ENCODE peak calls at places on chromosomes 2 and 18, in five cellular contexts. One of them, this sample, is unnamed.

GRCh38 chr18:76256897-76257500 is 238.0 kb downstream of the ZNF516 start:
- DNase-seq in body of pancreas: peak
- DNase-seq in neural progenitor cell: peak
- DNase-seq in GM23338: peak
- DNase-seq in fibroblast of the aortic adventitia: peak
- DNase-seq in this sample: peak

GRCh38 chr2:161416633-161417427 is 733 bp downstream of the TBR1 start:
- DNase-seq in neural progenitor cell: peak
- DNase-seq in fibroblast of the aortic adventitia: no peak
- DNase-seq in GM23338: peak
- DNase-seq in body of pancreas: no peak
- DNase-seq in this sample: no peak

GRCh38 chr2:69436594-69436936 is 670 bp downstream of the NFU1 start:
- DNase-seq in fibroblast of the aortic adventitia: peak
- DNase-seq in neural progenitor cell: no peak
- DNase-seq in body of pancreas: no peak
- DNase-seq in GM23338: peak
- DNase-seq in this sample: no peak

GRCh38 chr2:128624956-128625355 is 306.3 kb upstream of the HS6ST1 start:
- DNase-seq in neural progenitor cell: no peak
- DNase-seq in fibroblast of the aortic adventitia: no peak
- DNase-seq in body of pancreas: no peak
- DNase-seq in GM23338: no peak
- DNase-seq in this sample: no peak

GRCh38 chr2:88206665-88207347 is 36.7 kb downstream of the THNSL2 start:
- DNase-seq in GM23338: no peak
- DNase-seq in body of pancreas: no peak
- DNase-seq in neural progenitor cell: no peak
- DNase-seq in fibroblast of the aortic adventitia: no peak
- DNase-seq in this sample: no peak

GRCh38 chr18:2958819-2959298 is 54.1 kb downstream of the LPIN2 start:
- DNase-seq in fibroblast of the aortic adventitia: peak
- DNase-seq in body of pancreas: no peak
- DNase-seq in neural progenitor cell: no peak
- DNase-seq in GM23338: no peak
- DNase-seq in this sample: no peak

GRCh38 chr2:5915926-5916325 is 223.7 kb downstream of the SOX11 start:
- DNase-seq in GM23338: peak
- DNase-seq in body of pancreas: peak
- DNase-seq in fibroblast of the aortic adventitia: no peak
- DNase-seq in neural progenitor cell: peak
- DNase-seq in this sample: no peak

GRCh38 chr18:3916082-3916481 is 466.1 kb downstream of the TGIF1 start:
- DNase-seq in body of pancreas: no peak
- DNase-seq in fibroblast of the aortic adventitia: no peak
- DNase-seq in neural progenitor cell: no peak
- DNase-seq in GM23338: no peak
- DNase-seq in this sample: no peak

GRCh38 chr2:219123356-219124143 is 37.1 kb downstream of the NHEJ1 start:
- DNase-seq in GM23338: no peak
- DNase-seq in body of pancreas: no peak
- DNase-seq in fibroblast of the aortic adventitia: no peak
- DNase-seq in neural progenitor cell: no peak
- DNase-seq in this sample: no peak

GRCh38 chr2:50491541-50492114 is 540.3 kb downstream of the NRXN1 start:
- DNase-seq in fibroblast of the aortic adventitia: peak
- DNase-seq in body of pancreas: peak
- DNase-seq in neural progenitor cell: peak
- DNase-seq in GM23338: peak
- DNase-seq in this sample: peak

GRCh38 chr2:95287806-95288205 is 9.3 kb upstream of the KCNIP3 start:
- DNase-seq in GM23338: no peak
- DNase-seq in neural progenitor cell: no peak
- DNase-seq in body of pancreas: no peak
- DNase-seq in fibroblast of the aortic adventitia: no peak
- DNase-seq in this sample: no peak

GRCh38 chr2:98800330-98801064 is 69.6 kb upstream of the MGAT4A start:
- DNase-seq in body of pancreas: peak
- DNase-seq in neural progenitor cell: no peak
- DNase-seq in GM23338: no peak
- DNase-seq in fibroblast of the aortic adventitia: no peak
- DNase-seq in this sample: no peak
- TF ChIP-seq CTCF in body of pancreas: no peak
- TF ChIP-seq CTCF in neural progenitor cell: no peak
- TF ChIP-seq CTCF in GM23338: no peak
- TF ChIP-seq CTCF in fibroblast of the aortic adventitia: no peak
- TF ChIP-seq CTCF in this sample: no peak

GRCh38 chr2:42809876-42810125 is 17.4 kb upstream of the HAAO start:
- DNase-seq in fibroblast of the aortic adventitia: peak
- DNase-seq in body of pancreas: peak
- DNase-seq in GM23338: peak
- DNase-seq in neural progenitor cell: peak
- DNase-seq in this sample: peak
- TF ChIP-seq CTCF in fibroblast of the aortic adventitia: no peak
- TF ChIP-seq CTCF in body of pancreas: no peak
- TF ChIP-seq CTCF in GM23338: no peak
- TF ChIP-seq CTCF in neural progenitor cell: peak
- TF ChIP-seq CTCF in this sample: peak

GRCh38 chr2:46326231-46326980 is 29.2 kb downstream of the EPAS1 start:
- DNase-seq in neural progenitor cell: no peak
- DNase-seq in GM23338: no peak
- DNase-seq in fibroblast of the aortic adventitia: peak
- DNase-seq in body of pancreas: peak
- DNase-seq in this sample: no peak

GRCh38 chr2:46329340-46329739 is 32.1 kb downstream of the EPAS1 start:
- DNase-seq in GM23338: no peak
- DNase-seq in neural progenitor cell: no peak
- DNase-seq in body of pancreas: no peak
- DNase-seq in fibroblast of the aortic adventitia: no peak
- DNase-seq in this sample: no peak

GRCh38 chr2:46325178-46325928 is 28.1 kb downstream of the EPAS1 start:
- DNase-seq in body of pancreas: no peak
- DNase-seq in neural progenitor cell: no peak
- DNase-seq in GM23338: no peak
- DNase-seq in fibroblast of the aortic adventitia: no peak
- DNase-seq in this sample: peak

GRCh38 chr2:46328316-46328715 is 31.1 kb downstream of the EPAS1 start:
- DNase-seq in GM23338: no peak
- DNase-seq in fibroblast of the aortic adventitia: no peak
- DNase-seq in neural progenitor cell: no peak
- DNase-seq in body of pancreas: no peak
- DNase-seq in this sample: no peak

GRCh38 chr2:46327627-46328026 is 30.4 kb downstream of the EPAS1 start:
- DNase-seq in fibroblast of the aortic adventitia: no peak
- DNase-seq in GM23338: no peak
- DNase-seq in body of pancreas: no peak
- DNase-seq in neural progenitor cell: no peak
- DNase-seq in this sample: no peak
- TF ChIP-seq CTCF in fibroblast of the aortic adventitia: no peak
- TF ChIP-seq CTCF in GM23338: peak
- TF ChIP-seq CTCF in body of pancreas: no peak
- TF ChIP-seq CTCF in neural progenitor cell: peak
- TF ChIP-seq CTCF in this sample: peak

DNA sequence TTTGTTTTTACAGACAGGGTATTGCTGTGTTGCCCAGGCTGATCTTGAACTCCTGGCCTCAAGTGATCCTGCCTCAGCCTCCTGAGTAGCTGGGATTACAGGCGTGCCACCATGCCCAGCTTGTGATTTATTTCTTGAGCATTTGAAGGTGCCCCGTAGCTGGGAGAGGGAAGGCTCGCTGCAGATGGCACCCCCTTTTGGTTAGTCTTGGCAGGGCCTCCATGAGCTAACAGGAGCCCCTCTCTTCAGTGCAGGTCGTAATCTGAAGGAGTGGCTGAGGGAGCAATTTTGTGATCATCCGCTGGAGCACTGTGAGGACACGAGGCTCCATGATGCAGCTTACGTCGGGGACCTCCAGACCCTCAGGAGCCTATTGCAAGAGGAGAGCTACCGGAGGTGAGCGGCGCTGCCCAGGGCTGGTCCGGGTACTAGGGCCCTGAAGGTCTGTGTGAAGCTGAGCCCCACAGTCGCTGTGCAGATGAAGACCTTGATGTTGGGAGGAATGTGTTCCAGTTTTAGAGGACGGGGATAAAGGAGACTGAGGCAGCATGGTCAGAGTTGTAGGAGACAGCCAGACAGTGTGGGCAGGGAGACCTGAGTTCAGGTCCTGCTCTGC is 6.7 kb downstream of the ASB1 start:
- DNase-seq in body of pancreas: no peak
- DNase-seq in GM23338: no peak
- DNase-seq in neural progenitor cell: no peak
- DNase-seq in fibroblast of the aortic adventitia: no peak
- DNase-seq in this sample: no peak
- TF ChIP-seq CTCF in body of pancreas: no peak
- TF ChIP-seq CTCF in GM23338: no peak
- TF ChIP-seq CTCF in neural progenitor cell: peak
- TF ChIP-seq CTCF in fibroblast of the aortic adventitia: no peak
- TF ChIP-seq CTCF in this sample: no peak

GRCh38 chr2:73071452-73072399 is at the start of gene SFXN5:
- DNase-seq in neural progenitor cell: peak
- DNase-seq in fibroblast of the aortic adventitia: peak
- DNase-seq in body of pancreas: peak
- DNase-seq in GM23338: peak
- DNase-seq in this sample: peak
- TF ChIP-seq CTCF in neural progenitor cell: no peak
- TF ChIP-seq CTCF in fibroblast of the aortic adventitia: peak
- TF ChIP-seq CTCF in body of pancreas: no peak
- TF ChIP-seq CTCF in GM23338: no peak
- TF ChIP-seq CTCF in this sample: peak